ENCODE peak calls at places on chromosomes 12 and 14, in six cellular contexts. H is mesothelial cell of epicardium, S is GM03348, M is amniotic stem cell, T is COR-L47, J is IMR-90. C is an unnamed sample.

GRCh38 chr14:68976160-68977067 is 2.7 kb downstream of the ACTN1 start:
- DNase-seq in H (no peak), T (no peak), S (peak; percentile 71), M (no peak), J (peak; percentile 48), C (no peak)

GRCh38 chr12:92574046-92574783 is 128.6 kb upstream of the PLEKHG7 start:
- DNase-seq in T (peak; percentile 60), M (no peak), H (no peak), J (peak; percentile 40), S (no peak), C (peak; percentile 45)

GRCh38 chr12:94099191-94099983 is 49.0 kb upstream of the PLXNC1 start:
- DNase-seq in H (no peak), T (no peak), J (peak; percentile 81), M (peak; percentile 56), S (peak; percentile 13), C (no peak)

GRCh38 chr14:67428501-67429031 is 16.6 kb upstream of the PLEK2 start:
- DNase-seq in M (no peak), T (no peak), S (peak; percentile 67), H (no peak), J (peak; percentile 75), C (no peak)

GRCh38 chr12:108643941-108644742 is 10.4 kb upstream of the SELPLG start:
- DNase-seq in J (no peak), H (no peak), M (no peak), T (no peak), S (no peak), C (no peak)

GRCh38 chr14:77018785-77019184 is 9.7 kb downstream of the IRF2BPL start:
- DNase-seq in M (no peak), T (no peak), J (no peak), S (no peak), H (no peak), C (no peak)

GRCh38 chr12:65518771-65519170 is 240.3 kb downstream of the MSRB3 start:
- DNase-seq in J (no peak), S (no peak), T (no peak), H (no peak), M (no peak), C (no peak)

GRCh38 chr12:49720214-49720613 is 13.0 kb upstream of the FMNL3 start:
- DNase-seq in H (no peak), J (no peak), T (no peak), S (no peak), M (no peak), C (no peak)

GRCh38 chr12:89225808-89226368 is 126.4 kb downstream of the DUSP6 start:
- DNase-seq in T (no peak), H (no peak), S (peak; percentile 80), J (peak; percentile 93), M (no peak), C (no peak)

GRCh38 chr12:94010307-94010706 is 138.1 kb upstream of the PLXNC1 start:
- DNase-seq in H (no peak), T (no peak), S (no peak), M (no peak), J (no peak), C (no peak)

GRCh38 chr12:67413577-67413976 is 144.4 kb downstream of the CAND1 start:
- DNase-seq in J (no peak), T (no peak), M (no peak), S (no peak), H (no peak), C (no peak)

GRCh38 chr12:49086116-49086515 is 8.5 kb downstream of the DHH start:
- DNase-seq in T (no peak), H (no peak), S (peak; percentile 60), J (peak; percentile 76), M (no peak), C (no peak)

GRCh38 chr14:67577909-67578749 is 21.9 kb downstream of the PIGH start:
- DNase-seq in J (no peak), M (no peak), H (no peak), S (no peak), T (no peak), C (no peak)